ENCODE peak calls at places on chromosome 4, in four cellular contexts. Y is GM12878, Q is WTC11, G is HepG2. V is an unnamed sample.

GRCh38 chr4:2944882-2945526 is 18.2 kb downstream of the NOP14 start:
- DNase-seq in Y (no peak), Q (no peak), G (no peak), V (no peak)

GRCh38 chr4:144584428-144584827 is 61.5 kb upstream of the HHIP start:
- DNase-seq in Y (no peak), Q (no peak), G (no peak), V (no peak)

GRCh38 chr4:16883816-16884215 is 14.6 kb downstream of the LDB2 start:
- DNase-seq in Y (no peak), Q (no peak), G (no peak), V (no peak)

GRCh38 chr4:157978680-157979361 is 194.0 kb downstream of the GASK1B start:
- DNase-seq in Y (no peak), Q (peak; percentile 45), G (peak; percentile 68), V (peak; percentile 61)

GRCh38 chr4:118032691-118033090 is 1.6 kb upstream of the NDST3 start:
- DNase-seq in Y (no peak), Q (peak; percentile 12), G (no peak), V (no peak)

GRCh38 chr4:165780735-165781134 is 92.3 kb upstream of the TLL1 start:
- DNase-seq in Y (no peak), Q (no peak), G (no peak), V (no peak)

GRCh38 chr4:149183638-149184037 is 632.0 kb downstream of the IQCM start:
- DNase-seq in Y (no peak), Q (no peak), G (no peak), V (no peak)

GRCh38 chr4:98260047-98260578 is 1.1 kb upstream of the RAP1GDS1 start:
- DNase-seq in Y (no peak), Q (peak; percentile 56), G (peak; percentile 52), V (peak; percentile 51)

GRCh38 chr4:8547108-8547911 is 32.9 kb upstream of the GPR78 start:
- DNase-seq in Y (no peak), Q (peak; percentile 36), G (peak; percentile 12), V (peak; percentile 75)

GRCh38 chr4:65242156-65242846 is 428.0 kb downstream of the EPHA5 start:
- DNase-seq in Y (no peak), Q (no peak), G (no peak), V (no peak)

GRCh38 chr4:7055111-7055989 is 12.2 kb downstream of the TADA2B start:
- DNase-seq in Y (no peak), Q (no peak), G (no peak), V (no peak)

GRCh38 chr4:38533024-38533556 is 130.9 kb upstream of the KLF3 start:
- DNase-seq in Y (no peak), Q (no peak), G (no peak), V (no peak)

GRCh38 chr4:48851651-48852050 is 20.8 kb downstream of the OCIAD1 start:
- DNase-seq in Y (no peak), Q (no peak), G (no peak), V (no peak)
- TF ChIP-seq CREM in Y (no peak), Q (no peak), G (no peak), V (no peak)

GRCh38 chr4:142383354-142383753 is 462.7 kb downstream of the INPP4B start:
- DNase-seq in Y (no peak), Q (no peak), G (no peak), V (no peak)

GRCh38 chr4:142377345-142378091 is 468.6 kb downstream of the INPP4B start:
- DNase-seq in Y (no peak), Q (no peak), G (no peak), V (no peak)

GRCh38 chr4:142379277-142380051 is 466.6 kb downstream of the INPP4B start:
- DNase-seq in Y (no peak), Q (no peak), G (no peak), V (no peak)

GRCh38 chr4:142378179-142378578 is 467.9 kb downstream of the INPP4B start:
- DNase-seq in Y (no peak), Q (no peak), G (no peak), V (no peak)

GRCh38 chr4:142380052-142380598 is 466.0 kb downstream of the INPP4B start:
- DNase-seq in Y (no peak), Q (no peak), G (no peak), V (no peak)
- TF ChIP-seq CREM in Y (no peak), Q (no peak), G (no peak), V (no peak)

GRCh38 chr4:41678951-41679350 is 69.6 kb downstream of the PHOX2B start:
- DNase-seq in Y (no peak), Q (no peak), G (no peak), V (no peak)
- TF ChIP-seq CREM in Y (no peak), Q (no peak), G (no peak), V (no peak)

GRCh38 chr4:4407299-4408131 is 20.6 kb downstream of the NSG1 start:
- DNase-seq in Y (no peak), Q (no peak), G (no peak), V (no peak)

GRCh38 chr4:4408132-4408523 is 21.2 kb downstream of the NSG1 start:
- DNase-seq in Y (no peak), Q (no peak), G (no peak), V (no peak)

GRCh38 chr4:4409416-4410115 is 22.7 kb downstream of the NSG1 start:
- DNase-seq in Y (no peak), Q (no peak), G (no peak), V (no peak)

GRCh38 chr4:4410271-4410670 is 23.4 kb downstream of the NSG1 start:
- DNase-seq in Y (no peak), Q (no peak), G (no peak), V (no peak)

DNA sequence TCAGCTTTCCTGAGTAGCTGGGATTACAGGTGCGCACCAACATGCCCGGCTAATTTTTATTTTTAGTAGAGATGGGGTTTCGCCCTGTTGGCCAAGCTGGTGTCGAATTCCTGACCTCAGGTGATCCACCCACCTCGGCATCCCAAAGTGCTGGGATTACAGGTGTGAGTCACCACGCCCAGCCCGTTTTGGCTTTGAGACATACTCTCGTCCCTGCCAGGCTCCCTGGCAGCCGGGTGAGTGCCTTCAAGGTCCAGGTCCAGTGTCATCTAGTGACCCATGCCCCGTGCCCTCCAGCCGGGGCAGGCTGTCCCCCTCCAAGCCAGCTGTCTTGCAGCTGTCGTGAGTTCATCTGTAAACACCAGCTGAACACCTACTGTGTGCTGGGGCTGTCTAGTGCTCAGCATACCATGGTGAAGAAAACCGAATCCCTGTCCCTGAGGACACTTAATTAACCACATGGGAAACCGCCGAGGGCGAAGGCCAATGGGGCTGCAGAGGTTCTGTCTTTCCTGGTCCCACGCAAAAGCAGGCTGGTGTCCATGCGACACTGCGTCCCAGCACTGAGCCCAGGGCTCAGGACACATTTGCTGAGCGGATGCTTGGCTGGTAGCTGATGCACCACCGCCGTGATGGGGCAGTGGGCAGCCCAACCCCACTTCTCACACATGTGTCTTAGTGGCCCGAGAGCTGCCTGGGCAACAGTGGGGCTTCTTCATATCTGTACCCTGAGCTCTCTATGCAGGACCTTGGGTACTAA is 21.9 kb downstream of the NSG1 start:
- DNase-seq in Y (no peak), Q (no peak), G (no peak), V (no peak)
- TF ChIP-seq CREM in Y (no peak), Q (no peak), G (no peak), V (no peak)

DNA sequence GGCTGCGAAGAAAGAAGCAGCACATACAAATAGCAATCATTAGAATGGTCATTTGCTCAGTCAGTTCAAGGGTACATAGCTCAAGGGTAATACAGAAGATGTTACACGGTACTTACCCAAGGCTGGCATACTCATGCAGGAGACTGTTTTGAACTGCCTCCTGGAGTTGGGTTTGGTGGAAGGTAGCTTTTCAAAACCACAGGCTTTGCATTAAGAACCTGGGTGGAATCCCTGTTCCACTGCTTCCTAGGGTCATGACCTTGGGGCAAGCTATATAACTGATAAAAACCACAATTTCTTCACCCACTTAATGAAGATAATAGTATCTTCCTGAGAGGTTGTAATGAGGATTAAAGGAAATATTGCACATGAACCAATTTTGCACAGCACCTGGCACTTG is 36.5 kb downstream of the TBC1D9 start:
- DNase-seq in Y (no peak), Q (no peak), G (no peak), V (no peak)
- TF ChIP-seq CREM in Y (no peak), Q (no peak), G (no peak), V (no peak)

DNA sequence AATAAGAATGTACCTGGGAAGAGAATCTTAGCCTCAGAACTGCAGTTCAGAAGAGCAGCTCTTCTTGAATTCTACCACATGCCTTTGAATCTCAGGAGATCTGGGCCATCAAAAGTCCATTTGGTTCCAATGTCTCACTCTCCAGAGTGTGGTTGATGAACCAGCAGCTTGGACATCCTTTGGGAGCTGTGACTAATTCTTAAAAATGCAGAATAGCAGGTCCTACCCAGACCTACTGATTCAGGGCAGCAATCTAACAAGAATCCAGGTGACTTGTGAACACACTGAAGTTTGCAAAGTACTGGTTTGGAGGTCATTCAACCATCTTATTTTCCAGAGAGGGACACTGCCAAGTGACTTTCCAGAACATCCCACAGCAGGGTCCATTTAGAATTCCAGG is 244.7 kb downstream of the PACRGL start:
- DNase-seq in Y (no peak), Q (no peak), G (no peak), V (no peak)
- TF ChIP-seq CREM in Y (no peak), Q (no peak), G (no peak), V (no peak)

V was measured in K562.